ENCODE peak calls at places on chromosomes 4 and X, in six cellular contexts. C, A, K, H, R and X are unnamed samples.

GRCh38 chr4:108114503-108114902 is 54.2 kb downstream of the LEF1 start:
- DNase-seq in R (no peak), H (no peak), K (no peak), A (no peak), C (peak), X (no peak)

GRCh38 chrX:120697053-120697452 is 67.2 kb upstream of the C1GALT1C1 start:
- DNase-seq in K (no peak), C (no peak), R (no peak), H (peak), A (no peak), X (peak)

GRCh38 chr4:26557164-26557563 is 26.7 kb upstream of the TBC1D19 start:
- DNase-seq in R (no peak), K (no peak), A (no peak), C (no peak), H (no peak), X (no peak)

GRCh38 chr4:106034751-106035150 is 139.5 kb downstream of the NPNT start:
- DNase-seq in C (no peak), R (no peak), A (no peak), K (no peak), H (no peak), X (no peak)

GRCh38 chr4:101806914-101807313 is 16.4 kb downstream of the BANK1 start:
- DNase-seq in C (no peak), K (no peak), A (no peak), H (peak), R (no peak), X (peak)

GRCh38 chr4:110164856-110165255 is 33.6 kb downstream of the ELOVL6 start:
- DNase-seq in A (no peak), K (no peak), C (no peak), R (no peak), H (no peak), X (no peak)

GRCh38 chrX:22689290-22689689 is 310.5 kb upstream of the DDX53 start:
- DNase-seq in A (no peak), K (no peak), R (no peak), C (no peak), H (no peak), X (no peak)

GRCh38 chr4:115969756-115970155 is 856.3 kb upstream of the NDST4 start:
- DNase-seq in R (no peak), C (no peak), H (no peak), K (no peak), A (no peak), X (no peak)

GRCh38 chrX:94977562-94977961 is 1303.6 kb downstream of the FAM133A start:
- DNase-seq in R (no peak), A (no peak), H (no peak), K (no peak), C (no peak), X (no peak)

GRCh38 chr4:169869487-169869886 is 111.7 kb upstream of the HPF1 start:
- DNase-seq in K (no peak), H (no peak), R (no peak), C (no peak), A (no peak), X (no peak)

GRCh38 chr4:24473309-24473721 is 111.0 kb downstream of the DHX15 start:
- DNase-seq in R (no peak), K (peak), C (peak), H (no peak), A (no peak), X (peak)

GRCh38 chrX:66028936-66029335 is 10.9 kb downstream of the VSIG4 start:
- DNase-seq in C (no peak), K (no peak), H (no peak), A (no peak), R (no peak), X (no peak)

GRCh38 chr4:157221426-157221894 is 932 bp downstream of the GRIA2 start:
- DNase-seq in K (no peak), H (no peak), A (no peak), C (no peak), R (no peak), X (no peak)

GRCh38 chr4:5921578-5921977 is 28.7 kb upstream of the CRMP1 start:
- DNase-seq in H (no peak), A (no peak), C (no peak), K (no peak), R (no peak), X (no peak)

GRCh38 chr4:173182403-173182802 is 13.8 kb downstream of the GALNT7 start:
- DNase-seq in K (no peak), H (no peak), A (no peak), C (no peak), R (no peak), X (no peak)

GRCh38 chrX:118802857-118803256 is 20.8 kb upstream of the ZCCHC12 start:
- DNase-seq in K (no peak), R (no peak), H (no peak), C (no peak), A (no peak), X (no peak)

GRCh38 chrX:63932006-63932405 is 147.0 kb upstream of the ARHGEF9 start:
- DNase-seq in K (no peak), A (no peak), H (no peak), R (no peak), C (no peak), X (no peak)

GRCh38 chr4:20666471-20666870 is 33.8 kb upstream of the PACRGL start:
- DNase-seq in C (no peak), A (no peak), H (no peak), K (no peak), R (no peak), X (no peak)

GRCh38 chr4:17785858-17786257 is 4.4 kb upstream of the FAM184B start:
- DNase-seq in K (no peak), R (no peak), H (no peak), A (no peak), C (no peak), X (no peak)

GRCh38 chr4:54226399-54227260 is 2.5 kb upstream of the PDGFRA start:
- DNase-seq in C (peak), R (no peak), H (no peak), A (peak), K (peak), X (no peak)